ENCODE peak calls at places on chromosome 16, in six cellular contexts. W is GM12878, C is HCT116, L is HepG2, J is K562, A is H1. V is an unnamed sample. For H3K4me1, the result is how much of the 10 kb centered on the place peaks cover.

GRCh38 chr16:16019488-16019887 is 70.1 kb downstream of the ABCC1 start:
- DNase-seq in W (no peak), C (peak), L (no peak), J (no peak), A (no peak), V (no peak)

GRCh38 chr16:87297918-87298631 is 19.1 kb downstream of the C16orf95 start:
- DNase-seq in W (no peak), C (no peak), L (peak), J (peak), A (peak), V (no peak)

GRCh38 chr16:59684911-59685310 is 950.8 kb upstream of the GOT2 start:
- DNase-seq in W (no peak), C (no peak), L (no peak), J (no peak), A (no peak), V (no peak)

GRCh38 chr16:56329887-56330286 is 95.5 kb downstream of the AMFR start:
- DNase-seq in W (no peak), C (no peak), L (no peak), J (no peak), A (no peak), V (no peak)

GRCh38 chr16:66457888-66458287 is 30.8 kb downstream of the BEAN1 start:
- DNase-seq in W (no peak), C (no peak), L (no peak), J (no peak), A (no peak), V (no peak)

GRCh38 chr16:6634151-6634550 is 698.5 kb upstream of the RBFOX1 start:
- DNase-seq in W (no peak), C (no peak), L (no peak), J (no peak), A (no peak), V (no peak)

GRCh38 chr16:79508294-79508693 is 92.2 kb downstream of the MAF start:
- DNase-seq in W (no peak), C (no peak), L (no peak), J (no peak), A (no peak), V (no peak)

GRCh38 chr16:74556375-74556922 is 50.5 kb downstream of the GLG1 start:
- DNase-seq in W (no peak), C (peak), L (no peak), J (no peak), A (no peak), V (no peak)

GRCh38 chr16:85686912-85687591 is 1.7 kb downstream of the GINS2 start:
- DNase-seq in W (no peak), C (no peak), L (no peak), J (peak), A (no peak), V (no peak)

GRCh38 chr16:57570301-57571070 is 28.0 kb downstream of the ADGRG5 start:
- DNase-seq in W (no peak), C (no peak), L (no peak), J (no peak), A (no peak), V (no peak)

GRCh38 chr16:83475108-83475507 is 332.7 kb upstream of the HSBP1 start:
- DNase-seq in W (no peak), C (no peak), L (no peak), J (peak), A (no peak), V (no peak)

GRCh38 chr16:83972256-83973008 is 4.4 kb downstream of the NECAB2 start:
- DNase-seq in W (no peak), C (no peak), L (no peak), J (no peak), A (no peak), V (no peak)

GRCh38 chr16:7921360-7921759 is 588.7 kb downstream of the RBFOX1 start:
- DNase-seq in W (no peak), C (no peak), L (no peak), J (no peak), A (no peak), V (peak)

GRCh38 chr16:84827131-84827574 is 7.4 kb downstream of the CRISPLD2 start:
- DNase-seq in W (no peak), C (no peak), L (no peak), J (no peak), A (no peak), V (no peak)

GRCh38 chr16:84893849-84894599 is 74.2 kb downstream of the CRISPLD2 start:
- DNase-seq in W (peak), C (no peak), L (peak), J (no peak), A (no peak), V (no peak)

GRCh38 chr16:9012848-9013507 is 49.3 kb upstream of the USP7 start:
- DNase-seq in W (no peak), C (no peak), L (no peak), J (no peak), A (peak), V (peak)

GRCh38 chr16:24758986-24759385 is 29.5 kb downstream of the TNRC6A start:
- DNase-seq in W (no peak), C (no peak), L (no peak), J (no peak), A (no peak), V (no peak)

GRCh38 chr16:72241930-72242329 is 70.0 kb upstream of the PMFBP1 start:
- DNase-seq in W (no peak), C (peak), L (peak), J (peak), A (no peak), V (peak)

GRCh38 chr16:28042856-28043255 is 20.7 kb downstream of the GSG1L start:
- DNase-seq in W (no peak), C (no peak), L (no peak), J (no peak), A (no peak), V (no peak)

GRCh38 chr16:1331712-1332617 is 1.5 kb upstream of the BAIAP3 start:
- DNase-seq in W (peak), C (peak), L (peak), J (peak), A (peak), V (peak)

GRCh38 chr16:74999683-75000480 is 1.1 kb downstream of the ZNRF1 start:
- DNase-seq in W (no peak), C (no peak), L (peak), J (peak), A (peak), V (no peak)

GRCh38 chr16:75481475-75481874 is 13.8 kb downstream of the CHST6 start:
- DNase-seq in W (no peak), C (no peak), L (peak), J (peak), A (no peak), V (no peak)

GRCh38 chr16:84648595-84649510 is 542 bp downstream of the KLHL36 start:
- DNase-seq in W (no peak), C (no peak), L (no peak), J (peak), A (peak), V (no peak)

GRCh38 chr16:76653390-76654026 is 376.3 kb downstream of the CNTNAP4 start:
- DNase-seq in W (peak), C (no peak), L (peak), J (peak), A (no peak), V (peak)

DNA sequence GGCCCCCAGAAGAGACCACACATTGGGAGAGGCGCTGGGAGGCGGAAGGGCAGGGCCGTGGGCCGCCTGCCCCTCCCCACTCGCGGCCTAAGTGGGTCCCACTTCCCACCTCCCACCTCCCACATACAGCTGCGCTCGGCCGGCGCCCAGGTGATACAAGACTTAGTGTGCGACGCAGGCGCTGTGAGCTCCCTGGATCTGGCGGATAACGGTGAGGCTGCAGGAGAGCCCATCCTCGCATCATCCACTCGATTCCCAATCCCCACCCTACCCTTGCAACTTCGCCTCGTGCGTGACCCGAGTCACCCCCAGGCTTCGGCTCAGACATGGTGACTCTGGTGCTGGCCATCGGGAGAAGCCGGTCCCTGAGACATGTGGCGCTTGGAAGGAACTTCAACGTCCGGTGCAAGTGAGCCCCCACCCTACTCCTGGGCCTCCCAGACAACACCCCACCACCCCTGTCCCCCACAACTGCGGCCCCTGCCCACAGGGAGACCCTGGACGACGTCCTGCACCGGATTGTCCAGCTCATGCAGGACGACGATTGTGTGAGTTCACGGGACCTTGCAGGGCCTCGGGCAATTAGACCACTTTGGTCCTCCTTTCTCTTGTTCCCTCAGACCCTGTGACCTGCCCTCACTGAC is 3.9 kb downstream of the CARMIL2 start:
- DNase-seq in W (no peak), C (no peak), L (no peak), J (no peak), A (no peak), V (no peak)
- TF ChIP-seq ZNF274 in W (no peak), C (no peak), L (no peak), J (no peak), A (no peak), V (no peak)

DNA sequence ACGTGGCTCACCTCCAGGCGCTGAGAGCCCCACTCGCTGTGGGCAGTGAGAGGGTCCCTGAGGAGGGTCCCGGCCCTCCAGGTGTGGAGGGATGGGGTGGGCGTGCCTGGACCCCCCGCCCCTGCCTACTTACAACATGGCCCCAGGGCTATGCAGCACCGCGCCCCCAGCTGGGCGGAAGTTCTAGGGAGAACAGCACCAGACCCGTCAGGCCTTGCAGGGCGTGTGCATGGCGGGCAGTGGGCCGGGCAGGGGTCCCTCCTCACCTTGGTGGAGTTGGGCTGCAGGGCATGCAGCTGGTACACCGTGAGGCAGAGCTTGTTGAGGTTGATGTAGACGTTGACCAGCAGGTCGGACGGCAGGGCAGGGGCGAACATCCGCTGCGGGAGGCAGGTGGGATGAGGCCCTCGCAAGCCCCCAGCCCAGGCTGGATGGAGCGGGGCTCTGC is 2.7 kb downstream of the SMIM22 start:
- DNase-seq in W (no peak), C (no peak), L (no peak), J (no peak), A (no peak), V (no peak)
- H3K4me1 ChIP-seq in W (under half), C (under half), L (under half), J (half or more), A (under half), V (under half)

DNA sequence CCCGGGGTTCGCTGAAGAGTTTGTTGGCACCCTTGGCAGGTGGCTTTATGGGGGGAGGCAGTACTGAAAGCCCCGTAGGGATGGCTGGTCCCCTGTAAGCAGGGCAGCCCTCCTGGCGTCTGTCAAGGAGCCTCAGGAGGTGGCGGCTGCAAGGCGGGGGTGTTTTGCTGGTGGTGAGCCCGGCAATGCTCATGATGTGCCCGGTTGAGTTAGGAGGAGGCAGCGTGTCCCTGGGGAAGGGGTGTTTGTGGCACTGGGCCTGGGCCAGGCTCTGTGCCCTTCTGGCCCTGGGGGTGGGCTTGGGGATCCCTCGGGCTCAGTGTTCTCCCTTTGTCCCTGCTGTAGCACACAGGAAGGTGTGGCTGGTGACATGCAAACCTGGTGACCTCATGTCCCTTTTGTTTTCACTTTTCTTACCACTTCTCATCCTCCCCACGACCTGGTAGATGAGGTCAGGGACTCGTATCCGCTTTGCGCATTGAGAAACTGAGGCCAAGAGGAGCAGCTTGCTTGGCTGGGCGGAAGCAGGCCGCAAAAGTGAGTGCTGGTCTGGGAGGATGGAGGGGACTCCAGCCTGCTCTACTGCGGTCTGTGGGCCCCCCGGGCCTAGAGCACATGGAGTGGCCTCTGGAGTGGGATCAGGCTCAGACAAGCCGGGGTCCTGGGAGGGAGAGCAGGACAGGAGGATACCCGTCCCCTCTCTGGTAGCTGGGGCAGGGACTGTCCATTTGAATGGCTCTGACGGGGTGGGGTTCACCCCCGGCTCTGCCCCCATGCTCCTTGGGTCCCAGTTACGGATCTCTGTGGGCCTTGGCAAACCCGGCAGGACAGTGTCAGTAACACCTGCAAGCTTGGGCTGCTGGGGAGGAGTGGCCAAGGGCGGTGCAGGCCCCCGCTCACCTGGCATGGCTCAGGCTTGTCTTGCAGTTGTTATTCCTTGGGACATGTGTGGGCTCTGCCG is 2.2 kb downstream of the SNN start:
- DNase-seq in W (peak), C (no peak), L (no peak), J (no peak), A (no peak), V (no peak)
- TF ChIP-seq ZNF274 in W (no peak), C (no peak), L (no peak), J (no peak), A (no peak), V (no peak)

DNA sequence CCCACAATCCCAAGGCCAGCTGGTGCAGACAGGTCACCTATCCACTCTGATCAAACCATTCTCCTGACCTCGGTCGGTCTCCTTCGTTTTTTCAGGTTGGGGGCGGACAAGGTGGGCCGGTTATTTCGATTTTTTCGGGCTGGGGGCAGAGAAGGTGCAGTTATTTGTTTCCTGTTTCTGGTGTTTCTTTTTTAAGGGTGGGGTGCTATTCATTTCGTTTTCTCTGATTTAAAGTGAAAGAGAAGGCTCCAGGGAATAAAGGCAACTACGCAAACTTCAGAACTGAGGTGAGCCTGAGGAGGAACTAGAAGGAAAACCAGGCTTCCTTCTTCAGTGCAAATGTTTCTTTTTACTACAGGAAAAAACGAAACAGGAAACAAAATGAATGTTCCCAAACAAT is 64.8 kb downstream of the ANKRD11 start:
- DNase-seq in W (no peak), C (no peak), L (no peak), J (no peak), A (no peak), V (no peak)
- H3K4me1 ChIP-seq in W (under half), C (under half), L (half or more), J (under half), A (under half), V (under half)

GRCh38 chr16:4339909-4340308 is 11.2 kb downstream of the PAM16 start:
- DNase-seq in W (no peak), C (no peak), L (no peak), J (no peak), A (no peak), V (no peak)
- TF ChIP-seq ZNF274 in W (no peak), C (no peak), L (no peak), J (no peak), A (no peak), V (no peak)

V was measured in NT2/D1.